ENCODE peak calls at places on chromosomes 6 and 20, in five cellular contexts. One of them, this sample, is unnamed.
A peak's percentile ranks its signal among the peaks of the same experiment; 100 is the strongest.

GRCh38 chr6:85680388-85680787 is 37.7 kb upstream of the SYNCRIP start:
- DNase-seq in K562: no peak
- DNase-seq in endothelial cell of umbilical vein: no peak
- DNase-seq in A549: no peak
- DNase-seq in HepG2: no peak
- DNase-seq in this sample: peak; percentile 69

GRCh38 chr6:72704979-72705378 is 83.1 kb downstream of the KCNQ5 start:
- DNase-seq in K562: no peak
- DNase-seq in A549: peak; percentile 6
- DNase-seq in endothelial cell of umbilical vein: peak; percentile 6
- DNase-seq in HepG2: peak; percentile 2
- DNase-seq in this sample: no peak

GRCh38 chr6:148212366-148212765 is 130.3 kb upstream of the SASH1 start:
- DNase-seq in K562: no peak
- DNase-seq in HepG2: no peak
- DNase-seq in A549: no peak
- DNase-seq in endothelial cell of umbilical vein: no peak
- DNase-seq in this sample: peak; percentile 7

GRCh38 chr6:157603314-157603940 is 219.6 kb upstream of the SNX9 start:
- DNase-seq in HepG2: no peak
- DNase-seq in endothelial cell of umbilical vein: no peak
- DNase-seq in A549: no peak
- DNase-seq in K562: no peak
- DNase-seq in this sample: peak; percentile 1

GRCh38 chr6:24385536-24386269 is 17.0 kb upstream of the MRS2 start:
- DNase-seq in endothelial cell of umbilical vein: no peak
- DNase-seq in HepG2: peak; percentile 98
- DNase-seq in K562: no peak
- DNase-seq in A549: peak; percentile 53
- DNase-seq in this sample: no peak

GRCh38 chr6:42138630-42139619 is 3.5 kb downstream of the C6orf132 start:
- DNase-seq in K562: no peak
- DNase-seq in A549: peak; percentile 25
- DNase-seq in endothelial cell of umbilical vein: peak; percentile 28
- DNase-seq in HepG2: peak; percentile 77
- DNase-seq in this sample: no peak

GRCh38 chr20:4613184-4613583 is 108.5 kb upstream of the PRND start:
- DNase-seq in HepG2: no peak
- DNase-seq in K562: no peak
- DNase-seq in A549: no peak
- DNase-seq in endothelial cell of umbilical vein: no peak
- DNase-seq in this sample: no peak

GRCh38 chr6:90338409-90338808 is 41.8 kb upstream of the BACH2 start:
- DNase-seq in HepG2: no peak
- DNase-seq in endothelial cell of umbilical vein: no peak
- DNase-seq in K562: no peak
- DNase-seq in A549: no peak
- DNase-seq in this sample: no peak

GRCh38 chr6:111038534-111039252 is 48.6 kb upstream of the SLC16A10 start:
- DNase-seq in endothelial cell of umbilical vein: no peak
- DNase-seq in A549: no peak
- DNase-seq in HepG2: no peak
- DNase-seq in K562: peak; percentile 2
- DNase-seq in this sample: no peak

GRCh38 chr6:147063469-147064031 is 140.7 kb upstream of the STXBP5 start:
- DNase-seq in K562: no peak
- DNase-seq in A549: peak; percentile 10
- DNase-seq in HepG2: peak; percentile 70
- DNase-seq in endothelial cell of umbilical vein: peak; percentile 26
- DNase-seq in this sample: no peak

GRCh38 chr6:134315974-134316391 is 1.9 kb downstream of the SGK1 start:
- DNase-seq in K562: no peak
- DNase-seq in A549: no peak
- DNase-seq in endothelial cell of umbilical vein: no peak
- DNase-seq in HepG2: no peak
- DNase-seq in this sample: no peak

GRCh38 chr6:112936079-112936472 is 588.9 kb downstream of the RFPL4B start:
- DNase-seq in endothelial cell of umbilical vein: no peak
- DNase-seq in HepG2: no peak
- DNase-seq in K562: no peak
- DNase-seq in A549: no peak
- DNase-seq in this sample: no peak

GRCh38 chr6:134253681-134254080 is 64.2 kb downstream of the SGK1 start:
- DNase-seq in K562: no peak
- DNase-seq in A549: no peak
- DNase-seq in HepG2: peak; percentile 41
- DNase-seq in endothelial cell of umbilical vein: no peak
- DNase-seq in this sample: no peak

GRCh38 chr6:583639-584038 is 73.3 kb downstream of the HUS1B start:
- DNase-seq in K562: no peak
- DNase-seq in A549: no peak
- DNase-seq in HepG2: no peak
- DNase-seq in endothelial cell of umbilical vein: no peak
- DNase-seq in this sample: no peak

GRCh38 chr20:61809006-61809770 is 256.5 kb downstream of the TAF4 start:
- DNase-seq in A549: no peak
- DNase-seq in HepG2: no peak
- DNase-seq in endothelial cell of umbilical vein: no peak
- DNase-seq in K562: no peak
- DNase-seq in this sample: no peak

GRCh38 chr6:119350202-119351004 is 842 bp upstream of the MAN1A1 start:
- DNase-seq in K562: no peak
- DNase-seq in endothelial cell of umbilical vein: peak; percentile 66
- DNase-seq in HepG2: peak; percentile 33
- DNase-seq in A549: peak; percentile 4
- DNase-seq in this sample: peak; percentile 14

GRCh38 chr20:15475483-15475882 is 1097.8 kb downstream of the KIF16B start:
- DNase-seq in A549: no peak
- DNase-seq in HepG2: no peak
- DNase-seq in K562: no peak
- DNase-seq in endothelial cell of umbilical vein: no peak
- DNase-seq in this sample: no peak

GRCh38 chr6:33490198-33490597 is 35.8 kb downstream of the ZBTB9 start:
- DNase-seq in A549: peak; percentile 22
- DNase-seq in endothelial cell of umbilical vein: no peak
- DNase-seq in HepG2: no peak
- DNase-seq in K562: no peak
- DNase-seq in this sample: peak; percentile 38

GRCh38 chr6:71982385-71982784 is 96.0 kb downstream of the RIMS1 start:
- DNase-seq in K562: no peak
- DNase-seq in endothelial cell of umbilical vein: no peak
- DNase-seq in A549: no peak
- DNase-seq in HepG2: no peak
- DNase-seq in this sample: no peak

GRCh38 chr20:13784271-13784892 is 337 bp downstream of the ESF1 start:
- DNase-seq in A549: no peak
- DNase-seq in endothelial cell of umbilical vein: no peak
- DNase-seq in HepG2: no peak
- DNase-seq in K562: peak; percentile 27
- DNase-seq in this sample: no peak

GRCh38 chr6:19454296-19454998 is 382.7 kb upstream of the ID4 start:
- DNase-seq in HepG2: no peak
- DNase-seq in A549: no peak
- DNase-seq in K562: no peak
- DNase-seq in endothelial cell of umbilical vein: no peak
- DNase-seq in this sample: no peak

GRCh38 chr20:9912290-9912689 is 73.4 kb upstream of the PAK5 start:
- DNase-seq in endothelial cell of umbilical vein: no peak
- DNase-seq in HepG2: no peak
- DNase-seq in A549: no peak
- DNase-seq in K562: no peak
- DNase-seq in this sample: no peak

GRCh38 chr6:77425676-77426075 is 37.6 kb downstream of the HTR1B start:
- DNase-seq in K562: no peak
- DNase-seq in HepG2: no peak
- DNase-seq in A549: no peak
- DNase-seq in endothelial cell of umbilical vein: no peak
- DNase-seq in this sample: no peak

DNA sequence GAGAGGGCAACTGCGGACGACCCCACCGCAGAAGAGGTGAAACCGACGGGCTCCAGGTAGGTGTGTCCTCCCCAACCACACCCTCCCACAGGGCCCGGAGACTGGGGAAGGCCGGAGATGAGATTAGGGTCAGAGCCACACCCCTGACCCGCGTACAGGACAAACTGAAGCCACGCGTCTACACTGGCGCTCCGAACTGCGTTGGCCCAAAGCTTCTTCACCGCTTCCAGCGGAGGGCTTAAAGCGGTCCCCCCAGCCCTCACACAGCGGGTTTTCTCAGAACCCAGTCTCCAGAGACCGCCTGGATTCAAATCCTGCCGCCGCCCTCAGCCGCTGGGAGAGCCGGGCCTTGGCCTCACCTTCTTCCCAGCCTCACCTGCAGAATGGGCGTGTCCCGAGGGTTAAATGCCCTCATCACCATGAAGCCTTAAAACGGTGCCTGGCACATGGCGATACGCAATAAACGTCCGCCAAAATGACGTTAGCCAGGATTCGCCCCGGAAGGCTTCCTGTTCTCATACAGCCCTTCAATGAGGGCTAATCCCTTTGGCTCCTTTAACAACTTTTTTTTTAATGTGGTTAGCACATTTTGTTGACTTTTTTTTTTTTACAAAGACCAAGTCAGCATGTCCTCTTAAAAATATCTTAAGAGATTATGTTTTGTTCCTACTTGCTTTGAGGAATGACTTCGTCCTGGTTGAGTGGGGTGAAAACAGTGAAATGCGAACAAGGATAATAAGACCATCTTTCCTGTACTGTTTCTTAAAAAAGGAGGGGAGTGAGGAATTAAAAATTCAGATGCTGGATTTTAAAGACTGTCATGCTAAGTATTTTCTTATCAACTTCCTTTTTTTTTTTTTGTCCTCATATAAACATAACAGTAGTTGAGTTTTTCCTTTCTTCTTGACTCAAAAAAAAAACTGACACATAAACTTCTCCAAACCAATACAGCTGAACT is 15.1 kb upstream of the ZNF217 start:
- DNase-seq in endothelial cell of umbilical vein: no peak
- DNase-seq in K562: peak; percentile 83
- DNase-seq in HepG2: no peak
- DNase-seq in A549: no peak
- DNase-seq in this sample: peak; percentile 36
- TF ChIP-seq POLR2A in endothelial cell of umbilical vein: no peak
- TF ChIP-seq POLR2A in K562: peak; percentile 80
- TF ChIP-seq POLR2A in HepG2: no peak
- TF ChIP-seq POLR2A in A549: no peak
- TF ChIP-seq POLR2A in this sample: no peak

GRCh38 chr6:138588805-138589434 is 89.6 kb upstream of the NHSL1 start:
- DNase-seq in endothelial cell of umbilical vein: peak; percentile 78
- DNase-seq in K562: peak; percentile 81
- DNase-seq in HepG2: peak; percentile 80
- DNase-seq in A549: peak; percentile 71
- DNase-seq in this sample: peak; percentile 83
- TF ChIP-seq CTCF in endothelial cell of umbilical vein: peak; percentile 80
- TF ChIP-seq CTCF in K562: peak; percentile 95
- TF ChIP-seq CTCF in HepG2: peak; percentile 94
- TF ChIP-seq CTCF in A549: peak; percentile 80
- TF ChIP-seq CTCF in this sample: peak; percentile 95

GRCh38 chr6:51350308-51350904 is 531.7 kb downstream of the TFAP2B start:
- DNase-seq in K562: peak; percentile 30
- DNase-seq in endothelial cell of umbilical vein: no peak
- DNase-seq in HepG2: no peak
- DNase-seq in A549: peak; percentile 1
- DNase-seq in this sample: peak; percentile 15
- TF ChIP-seq MYC in K562: no peak
- TF ChIP-seq MYC in endothelial cell of umbilical vein: no peak
- TF ChIP-seq MYC in HepG2: no peak
- TF ChIP-seq MYC in A549: no peak
- TF ChIP-seq MYC in this sample: no peak

DNA sequence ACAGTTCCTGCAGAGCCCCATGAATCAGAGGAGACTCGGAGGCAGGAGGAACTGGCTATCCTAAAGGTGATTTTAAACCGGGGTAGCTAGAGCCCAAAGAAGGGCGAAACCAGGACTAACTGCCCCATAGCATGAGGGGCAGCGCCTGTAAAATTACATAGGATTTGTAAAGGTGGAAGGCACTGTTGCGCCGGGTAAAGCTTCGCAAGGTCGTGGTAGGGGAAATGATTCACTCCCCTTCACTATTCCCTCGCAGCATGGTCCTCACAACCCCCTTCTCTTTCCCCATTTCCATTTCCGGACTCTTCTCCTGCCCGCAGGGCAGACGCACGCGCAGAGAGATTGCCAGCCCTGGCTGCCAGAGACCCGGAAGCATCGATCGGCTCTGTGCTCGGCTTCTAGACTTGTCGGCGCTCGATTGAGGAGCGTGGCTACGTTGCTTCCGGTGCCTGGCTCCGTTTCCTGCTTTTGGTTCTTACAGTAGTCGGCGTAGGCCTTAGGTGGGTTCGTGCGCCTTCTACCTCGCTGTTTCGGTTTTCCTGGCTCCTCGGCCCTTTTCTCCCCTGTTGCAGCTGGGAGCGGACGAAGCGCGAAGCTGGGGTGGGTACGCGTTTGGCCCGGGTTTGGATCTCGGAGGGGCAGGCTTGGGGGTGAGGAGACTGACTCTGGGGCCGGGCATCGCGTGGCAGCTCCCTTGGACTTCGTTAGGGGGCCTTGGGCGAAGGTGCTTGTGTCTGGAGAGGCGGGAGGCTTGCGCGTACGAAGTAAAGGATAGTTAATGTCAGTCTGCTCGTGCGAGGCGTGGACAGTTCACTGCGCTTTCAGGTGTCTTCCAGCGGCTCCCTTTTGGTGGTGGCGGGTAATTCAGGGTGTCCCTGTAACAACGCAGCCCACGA is at the start of gene SNRPB2:
- DNase-seq in HepG2: peak; percentile 97
- DNase-seq in A549: peak; percentile 97
- DNase-seq in K562: peak; percentile 80
- DNase-seq in endothelial cell of umbilical vein: peak; percentile 94
- DNase-seq in this sample: peak; percentile 98
- TF ChIP-seq POLR2A in HepG2: peak; percentile 98
- TF ChIP-seq POLR2A in A549: peak; percentile 71
- TF ChIP-seq POLR2A in K562: peak; percentile 89
- TF ChIP-seq POLR2A in endothelial cell of umbilical vein: peak; percentile 90
- TF ChIP-seq POLR2A in this sample: peak; percentile 92

This sample was measured in NB4.